ENCODE peak calls at places on chromosomes 13 and 19, in six cellular contexts. H, F, I, Q, J and L are unnamed samples.

GRCh38 chr13:100269837-100270236 is 180.9 kb downstream of the PCCA start:
- DNase-seq in H (peak; percentile 39), F (peak; percentile 2), I (peak; percentile 85), Q (peak; percentile 83), J (no peak), L (no peak)

GRCh38 chr19:50916069-50916468 is 4.9 kb upstream of the KLK4 start:
- DNase-seq in H (no peak), F (no peak), I (no peak), Q (no peak), J (no peak), L (no peak)

GRCh38 chr13:70541451-70541850 is 433.2 kb upstream of the KLHL1 start:
- DNase-seq in H (no peak), F (no peak), I (no peak), Q (no peak), J (no peak), L (no peak)

GRCh38 chr19:19956431-19957075 is 55.8 kb downstream of the ZNF93 start:
- DNase-seq in H (no peak), F (peak; percentile 14), I (peak; percentile 18), Q (no peak), J (no peak), L (no peak)

GRCh38 chr19:45607071-45608029 is 5.3 kb upstream of the GPR4 start:
- DNase-seq in H (peak; percentile 61), F (no peak), I (peak; percentile 47), Q (peak; percentile 83), J (peak; percentile 19), L (no peak)

GRCh38 chr13:39554371-39554770 is 48.6 kb downstream of the LHFPL6 start:
- DNase-seq in H (no peak), F (no peak), I (no peak), Q (no peak), J (no peak), L (no peak)

GRCh38 chr13:95921485-95921884 is 131.7 kb downstream of the UGGT2 start:
- DNase-seq in H (no peak), F (no peak), I (peak; percentile 32), Q (peak; percentile 45), J (no peak), L (no peak)

GRCh38 chr19:18044825-18045304 is 36.9 kb downstream of the ARRDC2 start:
- DNase-seq in H (peak; percentile 90), F (peak; percentile 63), I (peak; percentile 85), Q (peak; percentile 79), J (peak; percentile 70), L (no peak)

GRCh38 chr19:4831351-4832340 is at the start of gene TICAM1:
- DNase-seq in H (peak; percentile 85), F (no peak), I (peak; percentile 76), Q (peak; percentile 87), J (peak; percentile 15), L (no peak)